ENCODE peak calls at places on chromosome 4, in five cellular contexts. M is effector memory CD8-positive, alpha-beta T cell; Q is T-helper 2 cell; D is stomach; O is effector CD4-positive, alpha-beta T cell. R is an unnamed sample.

GRCh38 chr4:139603576-139604387 is 47.8 kb upstream of the SETD7 start:
- DNase-seq in D (no peak), Q (peak), O (peak), M (peak), R (peak)

GRCh38 chr4:112637552-112637866 is 566 bp downstream of the LARP7 start:
- DNase-seq in D (no peak), M (no peak), O (no peak), Q (no peak), R (no peak)

GRCh38 chr4:87912164-87913004 is 63.1 kb upstream of the SPP1 start:
- DNase-seq in O (no peak), M (no peak), D (no peak), Q (no peak), R (no peak)

GRCh38 chr4:144861471-144861870 is 215.5 kb downstream of the HHIP start:
- DNase-seq in M (no peak), Q (no peak), O (no peak), D (no peak), R (no peak)

GRCh38 chr4:181685461-181685860 is 557.7 kb upstream of the TENM3 start:
- DNase-seq in O (no peak), Q (no peak), D (no peak), M (no peak), R (peak)

GRCh38 chr4:95544433-95545103 is 4.2 kb downstream of the UNC5C start:
- DNase-seq in M (no peak), O (no peak), D (no peak), Q (no peak), R (no peak)

GRCh38 chr4:44538534-44538933 is 89.9 kb upstream of the KCTD8 start:
- DNase-seq in D (no peak), O (no peak), Q (no peak), M (no peak), R (no peak)

GRCh38 chr4:168854216-168854921 is 155.7 kb downstream of the CBR4 start:
- DNase-seq in D (no peak), Q (no peak), M (no peak), O (no peak), R (peak)

GRCh38 chr4:68724922-68725321 is 54.5 kb upstream of the UGT2B15 start:
- DNase-seq in D (no peak), O (no peak), Q (no peak), M (no peak), R (no peak)

R was measured in fibroblast of mammary gland.